ENCODE peak calls at places on chromosomes 13 and 19, in ten cellular contexts. C, D, A, Q, W, R, P, S, F and O are unnamed samples.

GRCh38 chr19:31257426-31258130 is 91.7 kb downstream of the TSHZ3 start:
- DNase-seq in C (no peak), D (no peak), A (no peak), Q (no peak), W (no peak), R (no peak), P (no peak), S (no peak), F (no peak), O (no peak)

GRCh38 chr13:29422015-29422414 is 173.5 kb downstream of the SLC7A1 start:
- DNase-seq in C (no peak), D (no peak), A (no peak), Q (no peak), W (no peak), R (no peak), P (no peak), S (no peak), F (no peak), O (no peak)

GRCh38 chr13:86425127-86425526 is 625.9 kb upstream of the SLITRK6 start:
- DNase-seq in C (no peak), D (no peak), A (no peak), Q (peak; percentile 20), W (no peak), R (no peak), P (no peak), S (no peak), F (no peak), O (no peak)

GRCh38 chr13:23790591-23791170 is 98.5 kb downstream of the MIPEP start:
- DNase-seq in C (no peak), D (no peak), A (peak; percentile 85), Q (no peak), W (peak; percentile 79), R (no peak), P (no peak), S (no peak), F (no peak), O (no peak)

GRCh38 chr13:26186995-26187394 is 35.1 kb downstream of the RNF6 start:
- DNase-seq in C (no peak), D (no peak), A (no peak), Q (no peak), W (no peak), R (no peak), P (no peak), S (no peak), F (peak; percentile 15), O (no peak)

GRCh38 chr13:23574421-23574820 is 4.2 kb downstream of the TNFRSF19 start:
- DNase-seq in C (no peak), D (no peak), A (no peak), Q (no peak), W (no peak), R (no peak), P (no peak), S (no peak), F (no peak), O (no peak)

GRCh38 chr13:109910131-109910530 is 123.7 kb upstream of the IRS2 start:
- DNase-seq in C (no peak), D (no peak), A (peak; percentile 10), Q (no peak), W (no peak), R (no peak), P (no peak), S (no peak), F (no peak), O (no peak)

GRCh38 chr19:5237939-5238480 is 102.6 kb downstream of the PTPRS start:
- DNase-seq in C (no peak), D (no peak), A (no peak), Q (no peak), W (no peak), R (no peak), P (no peak), S (no peak), F (no peak), O (no peak)

GRCh38 chr13:51562011-51562671 is 22.1 kb upstream of the WDFY2 start:
- DNase-seq in C (no peak), D (no peak), A (no peak), Q (no peak), W (no peak), R (no peak), P (no peak), S (no peak), F (no peak), O (no peak)

GRCh38 chr19:372306-372890 is 27.8 kb upstream of the MIER2 start:
- DNase-seq in C (no peak), D (no peak), A (peak; percentile 78), Q (no peak), W (peak; percentile 85), R (no peak), P (peak; percentile 74), S (peak; percentile 60), F (peak; percentile 36), O (peak; percentile 4)

GRCh38 chr19:40282920-40283319 is 2.2 kb downstream of the AKT2 start:
- DNase-seq in C (no peak), D (no peak), A (no peak), Q (no peak), W (peak; percentile 20), R (no peak), P (no peak), S (no peak), F (no peak), O (no peak)

GRCh38 chr13:31952641-31953380 is 78.8 kb upstream of the FRY start:
- DNase-seq in C (no peak), D (no peak), A (no peak), Q (peak; percentile 69), W (no peak), R (no peak), P (no peak), S (no peak), F (no peak), O (no peak)

GRCh38 chr19:49340069-49340864 is 5.1 kb downstream of the CD37 start:
- DNase-seq in C (peak; percentile 70), D (no peak), A (no peak), Q (peak; percentile 28), W (no peak), R (no peak), P (peak; percentile 72), S (no peak), F (peak; percentile 93), O (no peak)

GRCh38 chr13:111258637-111259036 is 61.8 kb upstream of the TEX29 start:
- DNase-seq in C (no peak), D (no peak), A (no peak), Q (no peak), W (no peak), R (no peak), P (no peak), S (no peak), F (no peak), O (no peak)

DNA sequence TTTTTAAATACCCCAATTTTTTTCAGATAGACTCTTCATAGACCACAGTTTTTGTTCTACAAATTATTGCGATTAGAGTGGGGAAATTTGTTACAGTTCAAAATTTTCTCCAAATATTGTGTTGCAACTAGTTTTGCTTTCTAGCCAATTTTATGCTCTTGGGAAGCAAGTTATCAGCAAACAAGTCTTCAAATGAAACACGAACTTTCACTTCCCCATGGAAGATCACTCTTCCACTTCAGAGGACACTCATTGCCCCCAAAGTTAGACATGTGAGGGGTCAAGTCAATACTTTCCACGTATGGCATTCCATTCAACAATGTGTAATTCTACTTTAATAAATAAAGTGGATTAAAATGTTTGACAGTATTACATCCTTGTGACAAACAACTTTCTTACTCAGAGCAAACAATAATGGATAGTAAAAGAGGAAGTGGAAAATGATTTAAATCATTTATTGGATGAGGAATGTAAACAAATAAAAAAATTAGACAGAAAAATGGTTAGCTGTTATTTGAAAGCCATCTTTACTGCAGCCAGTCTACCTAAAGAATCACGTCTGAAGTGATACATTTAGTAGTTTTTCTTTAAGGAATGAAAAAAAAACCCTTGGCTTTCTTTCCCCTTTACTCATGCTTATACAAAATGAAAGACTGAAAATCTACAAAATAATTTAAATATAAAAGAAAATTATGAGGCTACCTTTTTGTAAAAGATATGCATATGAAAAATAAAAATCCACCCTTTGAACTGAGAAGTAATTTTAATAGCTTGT is 41.2 kb upstream of the TNFSF11 start:
- DNase-seq in C (no peak), D (no peak), A (no peak), Q (no peak), W (no peak), R (no peak), P (no peak), S (no peak), F (no peak), O (no peak)
- H3K4me3 ChIP-seq in C (no peak overlapping the region), D (no peak overlapping the region), A (no peak overlapping the region), Q (no peak overlapping the region), W (no peak overlapping the region), R (no peak overlapping the region), P (no peak overlapping the region), S (no peak overlapping the region), F (no peak overlapping the region), O (no peak overlapping the region)

DNA sequence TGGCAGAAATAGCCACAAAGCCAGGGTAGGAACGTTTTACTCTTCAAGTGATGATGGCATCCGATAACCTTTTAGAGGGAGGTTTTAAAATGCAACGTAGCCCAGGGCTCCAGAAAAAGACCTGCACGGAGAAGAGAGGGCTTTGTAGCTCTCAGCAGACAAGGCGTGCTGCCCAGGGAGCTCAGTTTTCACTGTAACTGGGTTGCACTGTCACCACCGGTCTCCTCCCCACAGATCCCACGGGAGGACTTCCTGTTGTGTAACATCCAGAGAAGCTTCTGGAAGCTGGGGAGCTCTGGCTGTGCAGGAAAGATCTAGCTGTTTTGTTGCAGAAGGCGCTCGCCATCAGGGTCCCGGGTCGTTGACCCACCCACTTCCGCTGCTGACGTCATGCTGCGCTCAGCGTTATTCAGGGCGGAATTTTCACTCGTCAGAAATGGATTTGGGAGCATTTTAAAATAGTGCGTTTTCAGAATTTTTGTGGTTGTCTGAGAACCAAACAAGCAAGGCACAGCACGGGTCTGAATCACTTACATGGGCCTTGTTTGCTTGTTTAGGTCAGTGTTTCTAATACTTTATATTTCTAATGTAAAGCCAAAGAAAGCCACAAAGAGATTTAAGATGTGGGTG is 50.8 kb downstream of the ATP11A start:
- DNase-seq in C (peak; percentile 82), D (no peak), A (peak; percentile 69), Q (peak; percentile 60), W (peak; percentile 80), R (no peak), P (peak; percentile 85), S (peak; percentile 86), F (peak; percentile 56), O (no peak)
- H3K4me3 ChIP-seq in C (no peak overlapping the region), D (no peak overlapping the region), A (no peak overlapping the region), Q (no peak overlapping the region), W (peak overlapping the region; percentile 17), R (no peak overlapping the region), P (peak overlapping the region; percentile 49), S (peak overlapping the region; percentile 29), F (no peak overlapping the region), O (no peak overlapping the region)

DNA sequence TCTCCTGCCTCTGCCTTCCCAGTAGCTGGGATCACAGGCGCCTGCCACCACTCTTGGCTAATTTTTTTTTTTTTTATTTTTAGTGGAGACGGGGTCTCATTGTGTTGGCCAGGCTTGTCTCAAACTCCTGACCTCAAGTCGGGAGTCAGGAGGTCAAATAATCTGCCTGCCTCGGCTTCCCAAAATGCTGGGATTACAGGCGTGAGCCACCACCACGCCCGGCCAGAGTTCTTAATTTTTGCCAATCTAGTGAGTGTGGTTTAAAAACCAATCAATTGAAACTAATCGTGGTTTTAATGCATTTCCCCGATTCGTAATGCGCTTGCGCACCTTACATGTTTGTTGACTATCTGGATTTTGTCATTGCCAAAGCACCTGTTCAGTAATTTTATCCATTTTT is 37.0 kb downstream of the SKA3 start:
- DNase-seq in C (no peak), D (no peak), A (no peak), Q (no peak), W (no peak), R (no peak), P (no peak), S (no peak), F (no peak), O (no peak)
- H3K4me3 ChIP-seq in C (no peak overlapping the region), D (peak overlapping the region; percentile 65), A (peak overlapping the region; percentile 98), Q (peak overlapping the region; percentile 78), W (peak overlapping the region; percentile 75), R (peak overlapping the region; percentile 72), P (peak overlapping the region; percentile 80), S (no peak overlapping the region), F (no peak overlapping the region), O (peak overlapping the region; percentile 93)

GRCh38 chr19:55674459-55674840 is 576 bp upstream of the EPN1 start:
- DNase-seq in C (no peak), D (no peak), A (no peak), Q (no peak), W (no peak), R (no peak), P (no peak), S (no peak), F (no peak), O (no peak)
- H3K4me3 ChIP-seq in C (peak overlapping the region; percentile 94), D (peak overlapping the region; percentile 93), A (peak overlapping the region; percentile 93), Q (peak overlapping the region; percentile 88), W (peak overlapping the region; percentile 41), R (peak overlapping the region; percentile 61), P (peak overlapping the region; percentile 93), S (peak overlapping the region; percentile 86), F (peak overlapping the region; percentile 79), O (peak overlapping the region; percentile 93)